ENCODE peak calls at places on chromosomes 13 and 19, in four cellular contexts. F is mammary epithelial cell, C is endothelial cell of umbilical vein, G is neuronal stem cell. O is an unnamed sample.

GRCh38 chr13:32134241-32134801 is 102.7 kb downstream of the FRY start:
- DNase-seq in C (no peak), G (no peak), F (peak; percentile 44), O (peak; percentile 47)

GRCh38 chr19:16191216-16191908 is 6.2 kb downstream of the FAM32A start:
- DNase-seq in G (no peak), F (no peak), C (no peak), O (no peak)

GRCh38 chr19:40716031-40716654 is 543 bp downstream of the COQ8B start:
- DNase-seq in G (no peak), F (peak; percentile 98), C (peak; percentile 90), O (no peak)

GRCh38 chr19:30122431-30122830 is 180.4 kb downstream of the URI1 start:
- DNase-seq in G (no peak), F (no peak), C (no peak), O (no peak)

GRCh38 chr13:48559638-48560320 is 26.9 kb upstream of the RCBTB2 start:
- DNase-seq in C (no peak), F (peak; percentile 84), G (no peak), O (peak; percentile 58)

GRCh38 chr13:44519642-44520041 is 56.5 kb downstream of the TSC22D1 start:
- DNase-seq in F (no peak), G (no peak), C (no peak), O (no peak)

GRCh38 chr19:50273821-50274220 is 55.4 kb downstream of the KCNC3 start:
- DNase-seq in G (no peak), C (no peak), F (no peak), O (no peak)

GRCh38 chr13:90545070-90545840 is 802.2 kb upstream of the MIR17HG start:
- DNase-seq in F (peak; percentile 41), G (no peak), C (no peak), O (no peak)

GRCh38 chr13:109989155-109989554 is 202.8 kb upstream of the IRS2 start:
- DNase-seq in F (no peak), C (no peak), G (no peak), O (peak; percentile 58)

GRCh38 chr13:32903720-32904119 is 112.5 kb upstream of the KL start:
- DNase-seq in F (no peak), G (no peak), C (no peak), O (peak; percentile 61)

GRCh38 chr13:102721800-102722231 is 27.0 kb upstream of the METTL21C start:
- DNase-seq in F (no peak), G (no peak), C (no peak), O (peak; percentile 13)

GRCh38 chr13:91313581-91313980 is 33.9 kb upstream of the MIR17HG start:
- DNase-seq in C (no peak), G (no peak), F (no peak), O (no peak)

GRCh38 chr13:108993346-108993745 is 363.9 kb downstream of the MYO16 start:
- DNase-seq in G (no peak), C (no peak), F (peak; percentile 50), O (peak; percentile 23)

GRCh38 chr13:72983085-72983768 is 75.6 kb upstream of the KLF5 start:
- DNase-seq in C (no peak), F (peak; percentile 33), G (no peak), O (peak; percentile 13)

GRCh38 chr19:40927567-40927966 is 45.5 kb upstream of the CYP2A7 start:
- DNase-seq in C (no peak), F (no peak), G (no peak), O (no peak)

GRCh38 chr13:42752731-42753130 is 28.7 kb upstream of the FAM216B start:
- DNase-seq in C (no peak), G (no peak), F (no peak), O (no peak)

GRCh38 chr13:27126877-27127276 is 44.7 kb downstream of the USP12 start:
- DNase-seq in C (no peak), G (no peak), F (no peak), O (no peak)

GRCh38 chr13:112161441-112162301 is 94.7 kb downstream of the SOX1 start:
- DNase-seq in G (peak; percentile 79), F (no peak), C (no peak), O (no peak)

GRCh38 chr13:32009362-32009761 is 22.2 kb upstream of the FRY start:
- DNase-seq in C (no peak), G (no peak), F (no peak), O (no peak)

GRCh38 chr19:38015216-38015615 is 108.2 kb downstream of the SIPA1L3 start:
- DNase-seq in C (no peak), G (no peak), F (peak; percentile 78), O (no peak)

GRCh38 chr13:51453959-51454703 is 1.3 kb upstream of the INTS6 start:
- DNase-seq in G (peak; percentile 8), C (peak; percentile 58), F (peak; percentile 23), O (no peak)

GRCh38 chr13:66560189-66560588 is 669.9 kb downstream of the PCDH9 start:
- DNase-seq in C (no peak), G (no peak), F (no peak), O (no peak)

GRCh38 chr19:15297416-15298224 is 34.7 kb downstream of the BRD4 start:
- DNase-seq in F (peak; percentile 65), G (no peak), C (no peak), O (peak; percentile 64)

GRCh38 chr19:45245334-45245787 is at the start of gene EXOC3L2:
- DNase-seq in G (no peak), C (no peak), F (no peak), O (no peak)

GRCh38 chr13:46648166-46648607 is 95.2 kb downstream of the LRCH1 start:
- DNase-seq in C (no peak), F (peak; percentile 19), G (no peak), O (no peak)

GRCh38 chr13:24076124-24076523 is 84.4 kb upstream of the SPATA13 start:
- DNase-seq in C (no peak), F (no peak), G (no peak), O (no peak)

GRCh38 chr19:35510626-35510964 is 2.9 kb downstream of the DMKN start:
- DNase-seq in C (no peak), F (no peak), G (no peak), O (no peak)

GRCh38 chr19:35513975-35514809 is 743 bp upstream of the DMKN start:
- DNase-seq in F (no peak), C (no peak), G (no peak), O (no peak)

GRCh38 chr19:35512831-35513230 is 618 bp downstream of the DMKN start:
- DNase-seq in F (no peak), C (no peak), G (no peak), O (no peak)

GRCh38 chr19:35511337-35511736 is 2.1 kb downstream of the DMKN start:
- DNase-seq in G (no peak), F (no peak), C (no peak), O (no peak)

GRCh38 chr19:35513231-35513974 is at the start of gene DMKN:
- DNase-seq in F (peak; percentile 77), C (no peak), G (no peak), O (no peak)
- H3K4me3 ChIP-seq in F (no peak within 1 kb of the TSS), C (no peak within 1 kb of the TSS), G (no peak within 1 kb of the TSS), O (no peak within 1 kb of the TSS)

GRCh38 chr13:96984061-96984508 is 10.2 kb downstream of the OXGR1 start:
- DNase-seq in F (peak; percentile 64), C (peak; percentile 75), G (no peak), O (no peak)
- H2AFZ ChIP-seq in F (no peak overlapping the region), C (peak overlapping the region; percentile 39), G (no peak overlapping the region), O (peak overlapping the region; percentile 23)

GRCh38 chr13:84641491-84641890 is 759.2 kb upstream of the SLITRK1 start:
- DNase-seq in G (no peak), C (no peak), F (peak; percentile 32), O (peak; percentile 85)

GRCh38 chr13:84651288-84651687 is 769.0 kb upstream of the SLITRK1 start:
- DNase-seq in F (peak; percentile 81), G (no peak), C (no peak), O (peak; percentile 88)

GRCh38 chr13:84648069-84648640 is 765.9 kb upstream of the SLITRK1 start:
- DNase-seq in C (no peak), G (no peak), F (no peak), O (no peak)

GRCh38 chr13:84649853-84650252 is 767.6 kb upstream of the SLITRK1 start:
- DNase-seq in G (no peak), C (no peak), F (peak; percentile 42), O (no peak)

GRCh38 chr13:84645196-84646071 is 763.2 kb upstream of the SLITRK1 start:
- DNase-seq in C (no peak), G (no peak), F (no peak), O (peak; percentile 92)
- H3K27ac ChIP-seq in C (no peak overlapping the region), G (no peak overlapping the region), F (no peak overlapping the region), O (peak overlapping the region; percentile 40)

DNA sequence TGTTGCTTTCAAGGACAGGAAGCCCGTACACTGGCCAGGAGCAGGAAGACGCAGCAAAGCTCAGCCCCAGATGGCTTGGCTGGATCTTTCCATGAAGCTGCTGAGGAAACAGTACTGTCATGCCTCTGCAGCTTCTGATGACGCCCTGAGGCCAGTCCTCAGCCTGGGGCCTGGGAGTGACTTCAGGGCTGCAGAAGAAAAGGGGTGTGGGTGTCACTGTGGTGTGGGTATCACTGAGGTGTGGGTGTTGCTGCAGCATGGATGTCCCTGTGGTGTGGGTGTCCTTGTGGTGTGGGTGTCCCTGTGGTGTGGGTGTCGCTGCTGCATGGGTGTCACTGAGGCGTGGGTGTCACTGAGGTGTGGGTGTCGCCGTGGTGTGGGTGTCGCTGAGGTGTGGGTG is 12.0 kb upstream of the GAS6 start:
- DNase-seq in G (no peak), C (no peak), F (no peak), O (no peak)
- H3K4me3 ChIP-seq in G (no peak overlapping the region), C (no peak overlapping the region), F (no peak overlapping the region), O (no peak overlapping the region)

O was measured in astrocyte.